ENCODE peak calls at places on chromosomes 6 and 20, in four cellular contexts. B is lower lobe of right lung, H is body of pancreas, V is upper lobe of right lung. X is an unnamed sample.

GRCh38 chr6:32271427-32271826 is 47.6 kb upstream of the NOTCH4 start:
- DNase-seq in B (no peak), H (no peak), V (no peak), X (no peak)

GRCh38 chr20:8812818-8813217 is 256.1 kb upstream of the PLCB4 start:
- DNase-seq in B (peak; percentile 42), H (no peak), V (no peak), X (no peak)

GRCh38 chr6:19354181-19354580 is 483.0 kb upstream of the ID4 start:
- DNase-seq in B (no peak), H (no peak), V (no peak), X (no peak)

GRCh38 chr20:20370087-20370575 is 2.2 kb downstream of the INSM1 start:
- DNase-seq in B (no peak), H (no peak), V (no peak), X (no peak)

GRCh38 chr20:36017034-36017951 is 48.9 kb downstream of the CNBD2 start:
- DNase-seq in B (peak; percentile 71), H (peak; percentile 56), V (peak; percentile 84), X (no peak)

GRCh38 chr6:11207199-11207968 is 25.1 kb downstream of the NEDD9 start:
- DNase-seq in B (peak; percentile 75), H (peak; percentile 62), V (no peak), X (no peak)

GRCh38 chr6:155264704-155265320 is 999 bp downstream of the CLDN20 start:
- DNase-seq in B (no peak), H (no peak), V (no peak), X (no peak)

GRCh38 chr6:15444881-15445280 is 199.0 kb downstream of the JARID2 start:
- DNase-seq in B (no peak), H (peak; percentile 26), V (no peak), X (no peak)

GRCh38 chr6:106973841-106974336 is 640 bp downstream of the CD24 start:
- DNase-seq in B (peak; percentile 46), H (peak; percentile 40), V (peak; percentile 68), X (no peak)

GRCh38 chr6:127952831-127953230 is 52.0 kb upstream of the THEMIS start:
- DNase-seq in B (no peak), H (no peak), V (no peak), X (no peak)

GRCh38 chr6:137883400-137883888 is 16.4 kb downstream of the TNFAIP3 start:
- DNase-seq in B (no peak), H (no peak), V (no peak), X (no peak)

GRCh38 chr6:36170704-36171103 is 25.8 kb upstream of the BRPF3 start:
- DNase-seq in B (no peak), H (no peak), V (no peak), X (no peak)

GRCh38 chr6:36177166-36177565 is 19.4 kb upstream of the BRPF3 start:
- DNase-seq in B (no peak), H (no peak), V (no peak), X (no peak)

GRCh38 chr6:36169023-36170007 is 27.2 kb upstream of the BRPF3 start:
- DNase-seq in B (no peak), H (no peak), V (no peak), X (no peak)

GRCh38 chr6:36171573-36171972 is 25.0 kb upstream of the BRPF3 start:
- DNase-seq in B (no peak), H (no peak), V (no peak), X (no peak)
- H3K4me3 ChIP-seq in B (no peak overlapping the region), H (no peak overlapping the region), V (no peak overlapping the region), X (no peak overlapping the region)

GRCh38 chr6:165805067-165805525 is 142.1 kb upstream of the PDE10A start:
- DNase-seq in B (no peak), H (no peak), V (no peak), X (no peak)
- H3K4me3 ChIP-seq in B (peak overlapping the region; percentile 37), H (no peak overlapping the region), V (no peak overlapping the region), X (peak overlapping the region; percentile 58)

GRCh38 chr20:37520417-37520751 is 666 bp upstream of the NNAT start:
- DNase-seq in B (no peak), H (no peak), V (no peak), X (no peak)

GRCh38 chr20:37524221-37524700 is 3.2 kb downstream of the NNAT start:
- DNase-seq in B (no peak), H (no peak), V (no peak), X (no peak)

GRCh38 chr20:37523012-37523391 is 2.0 kb downstream of the NNAT start:
- DNase-seq in B (no peak), H (no peak), V (no peak), X (no peak)

GRCh38 chr20:37521091-37521771 is at the start of gene NNAT:
- DNase-seq in B (no peak), H (no peak), V (no peak), X (no peak)

GRCh38 chr20:37522258-37523011 is 1.4 kb downstream of the NNAT start:
- DNase-seq in B (peak; percentile 82), H (no peak), V (peak; percentile 88), X (no peak)
- H3K4me3 ChIP-seq in B (peak overlapping the region; percentile 38), H (no peak overlapping the region), V (peak overlapping the region; percentile 34), X (no peak overlapping the region)

DNA sequence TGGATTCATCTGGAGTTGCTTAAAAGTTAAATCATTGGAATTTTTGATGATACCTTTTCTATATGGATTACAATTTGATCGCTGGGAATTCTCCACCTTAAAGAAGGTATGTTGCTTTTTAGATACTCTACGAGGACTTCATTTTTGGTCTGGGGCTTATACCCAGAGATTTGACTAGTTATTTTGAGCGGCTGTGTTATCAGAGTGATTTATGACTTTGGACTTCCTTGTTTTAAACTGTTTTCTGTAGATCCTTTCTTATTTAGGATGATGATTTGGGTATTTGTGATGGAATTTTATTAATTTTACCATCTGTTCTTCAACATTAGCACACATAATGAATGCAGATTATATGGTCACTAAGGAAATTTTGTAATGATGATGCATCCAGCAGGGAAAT is 75.2 kb downstream of the SOX4 start:
- DNase-seq in B (no peak), H (no peak), V (no peak), X (no peak)
- H3K4me3 ChIP-seq in B (no peak overlapping the region), H (no peak overlapping the region), V (no peak overlapping the region), X (no peak overlapping the region)

GRCh38 chr6:144377586-144377985 is 92.5 kb downstream of the UTRN start:
- DNase-seq in B (no peak), H (no peak), V (no peak), X (no peak)

GRCh38 chr6:144373195-144373594 is 88.1 kb downstream of the UTRN start:
- DNase-seq in B (no peak), H (no peak), V (no peak), X (no peak)

GRCh38 chr6:144372611-144373010 is 87.5 kb downstream of the UTRN start:
- DNase-seq in B (no peak), H (no peak), V (no peak), X (no peak)

DNA sequence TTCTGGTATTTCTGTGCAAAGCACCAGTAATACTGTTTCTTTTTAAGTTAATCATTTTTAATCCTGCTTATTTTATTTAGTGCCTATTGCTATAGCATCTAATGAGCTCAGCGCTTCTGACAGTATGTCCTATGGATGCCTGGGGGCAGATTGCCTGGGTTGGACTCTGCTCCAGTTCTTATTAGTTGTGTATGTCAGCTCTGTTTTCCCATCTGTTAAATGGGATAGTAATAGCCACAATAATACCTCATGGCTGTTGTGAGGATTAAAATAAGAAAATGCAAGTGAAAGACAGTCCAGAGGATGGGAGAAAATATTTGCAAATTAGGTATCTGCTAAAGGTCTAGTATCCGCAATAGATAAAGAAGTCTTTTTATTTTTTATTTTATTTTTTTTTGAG is 87.0 kb downstream of the UTRN start:
- DNase-seq in B (no peak), H (no peak), V (no peak), X (no peak)
- H3K4me3 ChIP-seq in B (no peak overlapping the region), H (no peak overlapping the region), V (no peak overlapping the region), X (no peak overlapping the region)

GRCh38 chr6:119344306-119344705 is 5.3 kb downstream of the MAN1A1 start:
- DNase-seq in B (no peak), H (no peak), V (no peak), X (no peak)

GRCh38 chr6:119342430-119342829 is 7.1 kb downstream of the MAN1A1 start:
- DNase-seq in B (no peak), H (no peak), V (no peak), X (no peak)

GRCh38 chr6:119345114-119345513 is 4.4 kb downstream of the MAN1A1 start:
- DNase-seq in B (no peak), H (no peak), V (no peak), X (no peak)

GRCh38 chr6:119343573-119344146 is 5.9 kb downstream of the MAN1A1 start:
- DNase-seq in B (no peak), H (no peak), V (no peak), X (no peak)

GRCh38 chr6:119343167-119343566 is 6.4 kb downstream of the MAN1A1 start:
- DNase-seq in B (no peak), H (no peak), V (no peak), X (no peak)
- H3K4me3 ChIP-seq in B (no peak overlapping the region), H (no peak overlapping the region), V (no peak overlapping the region), X (no peak overlapping the region)

DNA sequence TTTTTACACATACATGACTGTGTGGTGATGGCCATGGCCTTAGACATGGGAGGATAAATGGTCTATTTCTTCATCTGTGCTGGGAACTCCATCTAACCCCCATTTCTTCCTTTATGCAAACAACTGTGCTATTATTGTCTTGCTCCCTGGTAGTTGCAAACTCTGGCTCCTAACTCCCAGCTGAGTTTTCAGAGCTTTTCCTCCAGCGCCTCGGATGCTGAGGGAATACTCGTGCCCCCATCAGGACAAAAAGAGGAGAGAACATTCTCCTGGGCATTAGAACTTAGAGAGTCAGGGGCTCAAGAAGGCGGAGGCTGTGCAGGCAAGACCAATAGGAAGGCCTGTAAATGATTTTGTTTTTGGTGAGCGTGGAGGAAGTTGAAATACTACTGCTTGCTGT is 2.1 kb downstream of the DAAM2 start:
- DNase-seq in B (no peak), H (no peak), V (no peak), X (no peak)
- H3K4me3 ChIP-seq in B (peak overlapping the region; percentile 62), H (no peak overlapping the region), V (no peak overlapping the region), X (no peak overlapping the region)

GRCh38 chr6:71556141-71556540 is 267.5 kb downstream of the OGFRL1 start:
- DNase-seq in B (no peak), H (no peak), V (no peak), X (no peak)
- H3K4me3 ChIP-seq in B (no peak overlapping the region), H (no peak overlapping the region), V (no peak overlapping the region), X (no peak overlapping the region)